ENCODE peak calls at places on chromosomes 11 and 22, in four cellular contexts. P is GM12878, Q is K562, B is HCT116. K is an unnamed sample.

GRCh38 chr11:120137611-120138521 is at the start of gene TRIM29:
- DNase-seq in P (no peak), Q (peak; percentile 20), B (no peak), K (peak; percentile 57)

GRCh38 chr11:79025097-79025496 is 415.7 kb downstream of the TENM4 start:
- DNase-seq in P (no peak), Q (no peak), B (no peak), K (no peak)

GRCh38 chr11:60985991-60986915 is 14.8 kb downstream of the CD6 start:
- DNase-seq in P (no peak), Q (no peak), B (no peak), K (no peak)

GRCh38 chr22:19884161-19884953 is 29.7 kb upstream of the GNB1L start:
- DNase-seq in P (no peak), Q (no peak), B (no peak), K (no peak)

GRCh38 chr11:96317985-96318384 is 25.0 kb downstream of the MAML2 start:
- DNase-seq in P (no peak), Q (peak; percentile 40), B (no peak), K (no peak)

GRCh38 chr11:134069426-134069921 is 602 bp downstream of the JAM3 start:
- DNase-seq in P (no peak), Q (no peak), B (no peak), K (no peak)

GRCh38 chr22:44595841-44596341 is 97.9 kb upstream of the RTL6 start:
- DNase-seq in P (no peak), Q (no peak), B (no peak), K (no peak)

GRCh38 chr11:106497321-106497720 is 419.9 kb downstream of the AASDHPPT start:
- DNase-seq in P (no peak), Q (no peak), B (no peak), K (no peak)

GRCh38 chr11:35289821-35290220 is 129.5 kb downstream of the SLC1A2 start:
- DNase-seq in P (no peak), Q (no peak), B (no peak), K (no peak)

GRCh38 chr11:35290876-35291275 is 128.5 kb downstream of the SLC1A2 start:
- DNase-seq in P (no peak), Q (no peak), B (no peak), K (peak; percentile 87)

GRCh38 chr11:35287491-35287890 is 131.9 kb downstream of the SLC1A2 start:
- DNase-seq in P (no peak), Q (no peak), B (no peak), K (no peak)

GRCh38 chr11:35288311-35288710 is 131.0 kb downstream of the SLC1A2 start:
- DNase-seq in P (no peak), Q (no peak), B (no peak), K (no peak)

GRCh38 chr11:35288817-35289541 is 130.4 kb downstream of the SLC1A2 start:
- DNase-seq in P (no peak), Q (no peak), B (no peak), K (no peak)
- TF ChIP-seq JUND in P (no peak), Q (no peak), B (no peak), K (no peak)

GRCh38 chr11:118003021-118003423 is 16.8 kb downstream of the IL10RA start:
- DNase-seq in P (no peak), Q (no peak), B (no peak), K (no peak)
- TF ChIP-seq JUND in P (no peak), Q (peak; percentile 53), B (no peak), K (no peak)

DNA sequence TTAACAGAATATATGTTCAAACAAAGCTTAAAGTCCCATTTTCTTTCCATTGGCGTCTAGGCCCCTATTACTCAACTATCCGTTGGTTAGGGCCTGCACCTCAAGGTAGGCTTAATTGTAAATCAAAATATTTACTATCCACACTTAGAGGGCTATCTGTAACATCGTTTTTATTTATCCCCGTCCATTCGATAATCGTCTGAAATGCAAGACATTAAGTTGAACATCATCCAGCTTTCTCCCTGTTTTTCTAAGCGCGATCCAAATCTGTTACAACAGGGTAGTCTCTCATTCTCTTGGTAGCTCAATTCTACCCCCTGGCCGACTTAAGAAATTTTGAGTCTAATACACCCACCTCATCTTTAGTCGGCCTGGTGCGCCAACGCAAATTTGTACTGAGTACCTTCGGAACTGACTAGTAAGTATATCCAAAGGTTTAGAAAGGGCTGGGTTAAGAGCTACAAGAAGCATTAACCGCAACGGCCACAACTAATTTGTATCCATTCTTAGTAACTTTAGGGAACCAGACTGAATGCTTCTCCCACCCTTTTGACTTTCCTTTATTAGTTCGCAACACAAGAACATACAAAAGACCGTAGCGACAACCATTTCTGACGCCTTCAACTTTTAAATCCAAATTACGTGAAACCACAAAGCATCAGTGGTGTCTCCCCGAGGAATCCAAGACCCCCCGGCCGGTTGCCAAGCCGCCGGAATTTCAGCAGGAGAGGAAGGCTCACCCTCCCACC is 1.1 kb upstream of the ZNF143 start:
- DNase-seq in P (no peak), Q (no peak), B (peak; percentile 22), K (no peak)
- TF ChIP-seq JUND in P (no peak), Q (no peak), B (no peak), K (no peak)

GRCh38 chr11:1751521-1751921 is 1.1 kb upstream of the IFITM10 start:
- DNase-seq in P (no peak), Q (no peak), B (no peak), K (peak; percentile 37)

GRCh38 chr11:1753426-1754305 is 3.3 kb upstream of the IFITM10 start:
- DNase-seq in P (no peak), Q (no peak), B (no peak), K (no peak)

GRCh38 chr11:1752907-1753425 is 2.6 kb upstream of the IFITM10 start:
- DNase-seq in P (no peak), Q (no peak), B (no peak), K (peak; percentile 26)

GRCh38 chr11:1750840-1751520 is 585 bp upstream of the IFITM10 start:
- DNase-seq in P (no peak), Q (no peak), B (no peak), K (no peak)

DNA sequence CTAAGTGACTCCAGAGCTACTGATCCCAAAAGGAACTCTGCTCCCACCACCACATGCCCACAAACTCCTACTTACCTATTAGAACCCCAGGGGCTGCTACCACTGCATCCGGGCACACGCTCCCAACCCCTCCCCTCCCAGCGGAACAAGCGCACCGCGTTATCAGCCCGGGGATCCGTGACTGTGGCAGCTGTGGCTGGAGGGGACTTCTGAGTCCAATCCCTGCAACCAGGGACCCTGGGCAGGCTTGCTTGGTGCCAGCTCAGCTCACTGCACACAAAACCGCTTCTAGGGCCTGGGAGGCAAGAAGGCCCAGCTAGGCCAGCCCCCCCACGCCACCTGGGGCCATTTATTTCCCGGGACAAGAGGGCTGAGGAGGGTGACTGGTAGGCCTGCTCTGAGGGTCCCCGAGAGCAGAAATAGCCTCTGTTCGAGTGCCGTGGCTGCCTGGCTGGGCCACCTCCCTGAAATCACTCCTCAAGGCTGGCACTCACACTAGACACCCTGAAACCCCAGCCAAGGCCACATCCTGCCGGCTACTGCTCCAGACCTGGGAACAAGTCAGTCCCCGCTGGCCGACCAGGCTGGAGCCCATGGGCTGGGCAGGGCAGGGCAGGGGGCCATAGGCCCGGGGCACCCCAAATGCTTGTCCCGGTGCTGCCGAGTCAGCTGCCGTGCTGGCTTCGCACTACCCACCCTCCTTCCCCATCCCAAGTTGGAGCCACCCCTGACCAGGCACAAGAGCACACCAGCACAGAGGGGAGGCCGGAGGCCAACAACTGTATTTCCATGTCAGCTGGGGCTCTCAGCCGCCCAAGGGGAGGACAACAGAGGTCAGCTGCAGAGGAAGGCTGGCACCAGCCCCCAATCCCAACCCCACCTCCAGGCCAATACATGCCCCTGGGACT is 1.9 kb upstream of the IFITM10 start:
- DNase-seq in P (no peak), Q (no peak), B (no peak), K (peak; percentile 49)
- TF ChIP-seq JUND in P (no peak), Q (no peak), B (no peak), K (no peak)

GRCh38 chr11:85961930-85962363 is 106.8 kb downstream of the CCDC83 start:
- DNase-seq in P (no peak), Q (no peak), B (no peak), K (no peak)
- TF ChIP-seq JUND in P (no peak), Q (no peak), B (no peak), K (no peak)

DNA sequence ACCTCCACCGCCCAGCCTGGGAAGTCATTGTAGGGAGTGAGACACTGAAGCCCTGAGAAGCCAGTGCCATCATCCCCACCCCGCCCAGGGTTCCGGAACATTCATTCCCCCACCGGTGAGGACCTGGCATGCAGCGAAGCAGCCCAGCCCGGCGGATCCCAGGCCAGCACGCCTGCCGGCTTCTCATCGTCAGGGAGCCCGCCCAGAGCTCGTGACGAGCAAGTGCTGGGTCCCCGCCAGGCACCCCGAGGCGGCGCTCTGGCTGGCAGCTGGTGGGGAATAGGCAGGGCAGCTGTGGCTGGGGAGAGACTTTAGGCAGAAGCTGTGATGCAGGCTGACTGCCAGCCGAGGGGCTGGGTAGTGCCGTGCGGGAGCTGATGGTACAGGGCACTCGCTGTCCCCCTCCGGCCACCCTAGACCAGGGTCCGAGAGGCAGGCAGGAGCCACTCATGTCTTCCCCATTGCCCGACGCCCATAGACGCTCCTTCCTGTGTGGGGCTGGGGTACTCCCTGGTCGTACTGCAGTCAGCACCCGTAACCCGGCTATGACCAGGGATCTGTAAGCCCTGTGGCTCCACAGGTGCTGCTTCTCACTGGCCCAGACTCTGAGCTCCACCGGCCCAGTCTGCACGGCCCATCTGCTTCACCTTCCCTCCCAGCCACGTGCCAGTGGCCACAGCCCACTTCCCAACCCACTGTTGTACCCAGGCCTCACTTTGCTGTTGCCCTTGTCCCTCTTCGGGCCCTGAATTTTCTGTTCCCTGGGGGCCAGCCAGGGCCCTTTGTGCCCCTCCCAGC is 24.5 kb upstream of the CABP7 start:
- DNase-seq in P (no peak), Q (no peak), B (no peak), K (no peak)
- TF ChIP-seq JUND in P (no peak), Q (no peak), B (no peak), K (no peak)

GRCh38 chr11:10453261-10453660 is 1.8 kb upstream of the AMPD3 start:
- DNase-seq in P (no peak), Q (no peak), B (no peak), K (no peak)

GRCh38 chr11:10452211-10452767 is 2.8 kb upstream of the AMPD3 start:
- DNase-seq in P (no peak), Q (no peak), B (no peak), K (no peak)

GRCh38 chr11:10451399-10452116 is 3.5 kb upstream of the AMPD3 start:
- DNase-seq in P (no peak), Q (no peak), B (no peak), K (no peak)

GRCh38 chr11:10454506-10454901 is 560 bp upstream of the AMPD3 start:
- DNase-seq in P (no peak), Q (no peak), B (no peak), K (no peak)

DNA sequence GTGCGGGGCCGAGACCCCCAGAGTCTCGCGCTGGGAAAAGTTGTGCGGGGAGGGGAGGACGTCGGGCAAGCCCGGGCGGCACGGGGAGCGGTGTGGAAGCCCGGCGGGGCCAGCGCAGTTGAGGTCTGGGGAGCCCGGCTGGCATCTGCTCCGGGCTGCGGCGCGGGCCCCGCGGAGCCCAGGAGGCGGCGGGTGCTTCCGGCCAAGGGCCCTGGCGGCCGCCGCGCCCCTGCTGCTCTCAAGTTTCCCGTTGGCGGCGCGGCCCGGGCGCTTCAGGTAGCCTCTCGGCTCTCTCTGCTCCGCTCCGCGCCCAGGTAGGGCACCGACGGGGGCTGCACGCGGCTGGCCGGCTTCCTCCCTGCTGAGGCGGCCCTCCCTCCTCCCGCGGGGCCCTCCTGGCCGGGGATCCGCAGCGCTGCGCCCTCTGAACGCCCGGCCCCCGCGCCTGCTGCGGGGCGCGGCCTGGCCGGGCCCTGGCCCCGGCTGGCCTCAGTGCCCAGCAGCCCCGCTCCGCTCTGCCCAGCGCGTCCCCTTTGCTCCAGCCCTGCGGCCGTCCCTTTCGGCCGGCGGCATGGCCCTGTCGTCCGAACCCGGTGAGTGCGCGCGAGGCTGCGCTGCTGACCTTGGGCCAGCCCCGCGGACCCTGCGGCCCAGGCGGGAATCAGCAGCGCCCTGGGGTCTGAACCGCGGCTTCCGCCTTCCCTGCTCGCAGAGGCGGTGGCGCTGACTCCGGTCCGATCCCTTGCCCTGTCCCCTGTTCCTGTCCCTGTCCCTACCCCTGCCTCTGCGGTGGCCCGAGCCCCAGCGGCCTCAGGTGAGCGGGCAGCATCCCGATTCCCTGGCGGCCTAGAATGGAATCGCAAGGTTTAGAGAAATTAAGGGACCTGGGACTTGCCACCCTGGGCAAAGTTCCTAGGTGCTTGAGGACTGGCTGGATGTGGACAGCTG is 4.3 kb upstream of the AMPD3 start:
- DNase-seq in P (no peak), Q (no peak), B (peak; percentile 62), K (peak; percentile 80)
- TF ChIP-seq JUND in P (no peak), Q (no peak), B (no peak), K (no peak)